ENCODE peak calls at places on chromosomes 7 and 10, in six cellular contexts. One of them, this sample, is unnamed.

GRCh38 chr7:31043035-31043434 is 9.1 kb upstream of the ADCYAP1R1 start:
- DNase-seq in H1: no peak
- DNase-seq in spleen: no peak
- DNase-seq in right atrium auricular region: no peak
- DNase-seq in psoas muscle: no peak
- DNase-seq in Panc1: no peak
- DNase-seq in this sample: no peak

GRCh38 chr10:106557951-106558733 is 606.4 kb downstream of the SORCS1 start:
- DNase-seq in H1: no peak
- DNase-seq in spleen: no peak
- DNase-seq in right atrium auricular region: no peak
- DNase-seq in psoas muscle: no peak
- DNase-seq in Panc1: no peak
- DNase-seq in this sample: peak; percentile 34

GRCh38 chr7:151409555-151410404 is at the start of gene WDR86:
- DNase-seq in H1: no peak
- DNase-seq in spleen: peak; percentile 81
- DNase-seq in right atrium auricular region: no peak
- DNase-seq in psoas muscle: no peak
- DNase-seq in Panc1: no peak
- DNase-seq in this sample: no peak

GRCh38 chr7:8070451-8071180 is 102.0 kb downstream of the GLCCI1 start:
- DNase-seq in H1: no peak
- DNase-seq in spleen: no peak
- DNase-seq in right atrium auricular region: no peak
- DNase-seq in psoas muscle: no peak
- DNase-seq in Panc1: no peak
- DNase-seq in this sample: no peak

GRCh38 chr10:97234403-97234802 is 48.6 kb upstream of the SLIT1 start:
- DNase-seq in H1: no peak
- DNase-seq in spleen: no peak
- DNase-seq in right atrium auricular region: no peak
- DNase-seq in psoas muscle: no peak
- DNase-seq in Panc1: no peak
- DNase-seq in this sample: no peak

GRCh38 chr10:32893431-32893830 is 64.6 kb downstream of the ITGB1 start:
- DNase-seq in H1: peak; percentile 53
- DNase-seq in spleen: no peak
- DNase-seq in right atrium auricular region: no peak
- DNase-seq in psoas muscle: no peak
- DNase-seq in Panc1: no peak
- DNase-seq in this sample: no peak

GRCh38 chr7:24936121-24936824 is 43.7 kb downstream of the OSBPL3 start:
- DNase-seq in H1: no peak
- DNase-seq in spleen: no peak
- DNase-seq in right atrium auricular region: no peak
- DNase-seq in psoas muscle: no peak
- DNase-seq in Panc1: no peak
- DNase-seq in this sample: peak; percentile 37

GRCh38 chr10:13087986-13088618 is 11.9 kb upstream of the OPTN start:
- DNase-seq in H1: no peak
- DNase-seq in spleen: no peak
- DNase-seq in right atrium auricular region: no peak
- DNase-seq in psoas muscle: no peak
- DNase-seq in Panc1: no peak
- DNase-seq in this sample: peak; percentile 51

GRCh38 chr7:105014725-105015630 is 973 bp downstream of the KMT2E start:
- DNase-seq in H1: no peak
- DNase-seq in spleen: peak; percentile 84
- DNase-seq in right atrium auricular region: no peak
- DNase-seq in psoas muscle: no peak
- DNase-seq in Panc1: peak; percentile 32
- DNase-seq in this sample: no peak

GRCh38 chr7:38507379-38507778 is 123.8 kb downstream of the AMPH start:
- DNase-seq in H1: no peak
- DNase-seq in spleen: no peak
- DNase-seq in right atrium auricular region: no peak
- DNase-seq in psoas muscle: no peak
- DNase-seq in Panc1: no peak
- DNase-seq in this sample: no peak

GRCh38 chr7:130888017-130888371 is 154.0 kb upstream of the KLF14 start:
- DNase-seq in H1: no peak
- DNase-seq in spleen: no peak
- DNase-seq in right atrium auricular region: no peak
- DNase-seq in psoas muscle: no peak
- DNase-seq in Panc1: no peak
- DNase-seq in this sample: no peak

GRCh38 chr10:84540617-84541288 is 212.4 kb downstream of the CCSER2 start:
- DNase-seq in H1: no peak
- DNase-seq in spleen: peak; percentile 90
- DNase-seq in right atrium auricular region: no peak
- DNase-seq in psoas muscle: peak; percentile 58
- DNase-seq in Panc1: no peak
- DNase-seq in this sample: no peak

GRCh38 chr10:3210251-3210650 is 37.7 kb upstream of the PITRM1 start:
- DNase-seq in H1: no peak
- DNase-seq in spleen: no peak
- DNase-seq in right atrium auricular region: no peak
- DNase-seq in psoas muscle: no peak
- DNase-seq in Panc1: no peak
- DNase-seq in this sample: no peak

GRCh38 chr10:108544500-108545120 is 1378.7 kb downstream of the XPNPEP1 start:
- DNase-seq in H1: peak; percentile 23
- DNase-seq in spleen: peak; percentile 85
- DNase-seq in right atrium auricular region: no peak
- DNase-seq in psoas muscle: peak; percentile 42
- DNase-seq in Panc1: peak; percentile 50
- DNase-seq in this sample: no peak

GRCh38 chr7:150871601-150872000 is 19.3 kb downstream of the AOC1 start:
- DNase-seq in H1: no peak
- DNase-seq in spleen: no peak
- DNase-seq in right atrium auricular region: no peak
- DNase-seq in psoas muscle: no peak
- DNase-seq in Panc1: no peak
- DNase-seq in this sample: no peak

GRCh38 chr10:95478185-95478584 is 83.0 kb downstream of the SORBS1 start:
- DNase-seq in H1: no peak
- DNase-seq in spleen: no peak
- DNase-seq in right atrium auricular region: no peak
- DNase-seq in psoas muscle: no peak
- DNase-seq in Panc1: no peak
- DNase-seq in this sample: no peak

GRCh38 chr10:122252805-122253204 is 18.3 kb upstream of the BTBD16 start:
- DNase-seq in H1: no peak
- DNase-seq in spleen: peak; percentile 22
- DNase-seq in right atrium auricular region: no peak
- DNase-seq in psoas muscle: no peak
- DNase-seq in Panc1: no peak
- DNase-seq in this sample: no peak

GRCh38 chr10:33347227-33347626 is 12.8 kb upstream of the NRP1 start:
- DNase-seq in H1: no peak
- DNase-seq in spleen: no peak
- DNase-seq in right atrium auricular region: no peak
- DNase-seq in psoas muscle: no peak
- DNase-seq in Panc1: no peak
- DNase-seq in this sample: no peak

GRCh38 chr7:96952974-96953391 is 52.4 kb upstream of the DLX6 start:
- DNase-seq in H1: no peak
- DNase-seq in spleen: no peak
- DNase-seq in right atrium auricular region: no peak
- DNase-seq in psoas muscle: no peak
- DNase-seq in Panc1: no peak
- DNase-seq in this sample: peak; percentile 36

DNA sequence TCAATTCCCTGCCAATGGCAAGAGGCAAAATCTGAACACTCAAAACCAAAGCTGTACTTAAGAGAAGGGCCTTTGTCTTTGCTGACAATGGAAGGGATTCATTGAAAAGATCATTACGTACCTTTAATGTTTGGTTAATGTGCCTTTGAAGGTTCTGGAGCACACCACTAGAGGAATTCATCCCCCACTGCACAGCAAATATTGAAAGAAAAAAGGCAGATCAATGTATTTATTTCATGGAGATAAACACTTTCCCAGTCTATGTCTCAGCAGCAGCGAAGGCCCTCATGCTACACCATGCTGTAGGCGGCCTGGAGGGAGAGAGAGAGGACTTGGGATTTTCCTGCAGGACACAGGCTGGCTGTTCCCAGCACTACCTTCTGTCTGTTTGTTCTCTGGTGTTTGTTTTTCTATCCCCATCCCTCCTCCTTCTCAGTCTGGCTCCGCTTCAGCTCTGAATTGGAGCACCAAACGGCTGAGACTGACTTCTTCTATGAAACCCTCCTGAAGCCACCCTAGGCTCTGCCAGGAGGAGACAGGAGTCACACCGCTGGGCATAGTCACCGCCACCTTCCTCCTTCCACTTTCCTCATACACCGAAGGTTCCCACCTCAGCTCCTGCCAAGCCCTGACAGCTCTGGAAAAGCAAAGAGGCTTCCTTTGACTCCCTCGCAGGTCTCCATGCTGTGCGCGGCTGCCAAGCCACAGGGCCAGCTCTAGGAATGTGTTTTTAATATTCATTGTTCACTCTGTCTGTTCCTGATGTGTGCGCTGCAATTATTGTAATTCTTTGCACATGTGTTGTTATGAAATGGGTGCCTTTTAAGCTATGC is 301.5 kb downstream of the FZD1 start:
- DNase-seq in H1: no peak
- DNase-seq in spleen: no peak
- DNase-seq in right atrium auricular region: no peak
- DNase-seq in psoas muscle: peak; percentile 23
- DNase-seq in Panc1: no peak
- DNase-seq in this sample: no peak
- H3K4me3 ChIP-seq in H1: no peak overlapping the region
- H3K4me3 ChIP-seq in spleen: no peak overlapping the region
- H3K4me3 ChIP-seq in right atrium auricular region: no peak overlapping the region
- H3K4me3 ChIP-seq in psoas muscle: no peak overlapping the region
- H3K4me3 ChIP-seq in Panc1: no peak overlapping the region
- H3K4me3 ChIP-seq in this sample: no peak overlapping the region

DNA sequence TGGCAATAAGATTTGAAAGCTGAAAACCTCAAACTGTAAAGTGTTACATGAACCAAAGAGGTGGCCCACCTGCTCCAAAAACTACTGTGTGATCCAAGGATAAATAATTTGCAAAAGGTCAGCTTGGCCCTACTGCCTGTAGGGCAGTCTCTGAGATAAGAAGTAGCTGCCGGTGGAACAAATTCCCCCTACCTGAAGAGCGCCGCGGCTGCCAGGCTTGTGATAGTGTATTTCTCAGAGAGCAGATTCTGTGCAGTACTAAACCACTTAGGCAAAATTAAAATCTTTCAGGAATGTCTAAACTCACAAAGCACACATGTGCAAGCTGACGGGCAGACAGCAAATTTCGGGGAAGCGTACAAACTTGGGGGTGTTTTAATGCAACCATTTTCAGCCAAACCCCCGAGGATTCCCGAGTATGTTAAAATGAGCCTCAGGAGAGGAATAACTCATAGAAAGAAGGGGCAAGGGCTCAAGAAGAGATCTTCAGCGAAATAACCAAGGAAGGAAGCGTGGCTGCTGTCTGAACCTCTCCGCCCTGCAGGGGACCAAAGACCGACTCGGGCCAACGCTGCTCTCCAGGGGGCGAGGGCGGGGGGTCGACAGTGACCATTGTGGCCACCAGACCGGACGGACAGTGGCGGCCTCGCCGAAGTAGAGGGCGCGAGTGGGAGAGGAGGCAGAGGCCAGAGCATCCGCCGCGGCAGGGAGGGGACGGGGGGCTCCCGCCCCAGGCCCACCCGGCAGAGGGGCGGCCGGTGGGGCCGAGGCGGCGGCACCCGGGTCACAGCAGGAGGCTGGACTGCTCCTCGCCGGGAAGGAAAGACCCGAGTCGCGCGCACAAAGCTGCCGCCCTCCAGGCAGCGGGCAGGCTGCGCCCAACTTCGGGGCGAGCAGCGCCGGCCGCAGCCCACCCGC is 874 bp downstream of the HYCC1 start:
- DNase-seq in H1: no peak
- DNase-seq in spleen: peak; percentile 91
- DNase-seq in right atrium auricular region: no peak
- DNase-seq in psoas muscle: peak; percentile 30
- DNase-seq in Panc1: no peak
- DNase-seq in this sample: no peak
- TF ChIP-seq CTCF in H1: peak; percentile 1
- TF ChIP-seq CTCF in spleen: no peak
- TF ChIP-seq CTCF in right atrium auricular region: no peak
- TF ChIP-seq CTCF in psoas muscle: no peak
- TF ChIP-seq CTCF in Panc1: peak; percentile 43
- TF ChIP-seq CTCF in this sample: no peak

DNA sequence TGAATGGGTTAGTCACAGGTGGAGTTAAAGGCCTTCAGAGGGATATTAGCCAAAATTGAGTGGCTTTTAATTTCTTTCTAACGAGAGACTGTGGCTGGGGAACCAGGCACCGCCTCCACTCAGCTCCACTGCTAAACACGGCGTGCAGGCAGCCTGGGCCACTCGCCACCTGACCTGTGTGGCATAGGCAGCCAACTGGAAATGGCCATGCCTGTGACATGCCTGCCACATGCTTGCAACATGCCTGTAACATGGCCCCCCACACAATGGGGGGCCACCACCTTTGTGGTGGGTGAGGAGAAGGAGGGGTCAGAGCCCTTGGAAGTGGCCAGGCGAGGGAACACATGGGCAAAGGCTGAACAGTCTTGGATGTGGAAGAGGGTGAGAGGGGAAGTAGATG is 60.1 kb upstream of the PAX2 start:
- DNase-seq in H1: no peak
- DNase-seq in spleen: peak; percentile 55
- DNase-seq in right atrium auricular region: no peak
- DNase-seq in psoas muscle: no peak
- DNase-seq in Panc1: no peak
- DNase-seq in this sample: no peak
- H3K4me3 ChIP-seq in H1: no peak overlapping the region
- H3K4me3 ChIP-seq in spleen: no peak overlapping the region
- H3K4me3 ChIP-seq in right atrium auricular region: no peak overlapping the region
- H3K4me3 ChIP-seq in psoas muscle: no peak overlapping the region
- H3K4me3 ChIP-seq in Panc1: no peak overlapping the region
- H3K4me3 ChIP-seq in this sample: no peak overlapping the region

DNA sequence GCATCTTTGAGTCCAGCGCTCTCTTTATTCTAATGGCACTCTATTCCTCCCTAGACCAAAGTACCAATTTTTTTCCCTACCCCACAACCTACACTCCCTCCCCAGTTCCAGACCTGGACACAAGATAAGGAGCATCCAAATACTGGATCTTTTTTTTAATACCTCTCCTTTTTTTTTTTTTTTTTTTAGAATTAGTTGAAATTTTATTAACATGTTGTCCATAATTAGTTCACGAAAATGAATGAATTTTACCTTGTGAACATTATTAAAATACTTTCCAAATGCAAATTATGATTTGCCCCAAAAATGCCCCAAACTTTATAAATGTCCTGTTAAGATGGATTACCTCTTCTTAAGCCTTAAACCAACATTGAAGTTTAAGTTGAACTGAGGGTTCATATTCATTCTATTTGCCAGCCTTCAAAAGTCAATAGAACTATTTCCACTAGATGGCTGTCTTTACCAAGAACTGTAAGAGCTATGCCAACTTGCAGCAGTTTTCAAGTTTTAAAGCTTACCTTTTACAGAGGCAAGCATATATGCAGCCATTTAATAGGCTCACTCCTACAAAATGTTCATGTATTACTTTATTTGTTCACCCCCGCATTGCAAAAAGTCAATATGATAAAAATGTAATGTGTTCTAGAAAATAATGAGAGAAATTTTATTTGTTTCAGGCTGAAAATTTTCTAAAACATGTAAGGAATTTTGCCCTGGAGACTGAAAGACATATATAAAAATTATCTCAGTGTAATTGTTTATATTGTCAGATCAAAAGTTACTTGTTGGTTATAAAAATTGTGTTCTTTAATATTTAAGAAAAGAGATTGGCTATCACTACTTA is 39.7 kb upstream of the TNKS2 start:
- DNase-seq in H1: no peak
- DNase-seq in spleen: no peak
- DNase-seq in right atrium auricular region: no peak
- DNase-seq in psoas muscle: no peak
- DNase-seq in Panc1: peak; percentile 39
- DNase-seq in this sample: peak; percentile 14
- TF ChIP-seq CTCF in H1: no peak
- TF ChIP-seq CTCF in spleen: peak; percentile 36
- TF ChIP-seq CTCF in right atrium auricular region: peak; percentile 25
- TF ChIP-seq CTCF in psoas muscle: peak; percentile 63
- TF ChIP-seq CTCF in Panc1: peak; percentile 71
- TF ChIP-seq CTCF in this sample: peak; percentile 28